ENCODE peak calls at places on chromosomes 12 and 14, in nine cellular contexts. One of them, this sample, is unnamed.

GRCh38 chr14:67680121-67680602 is 5.7 kb upstream of the VTI1B start:
- DNase-seq in lower lobe of right lung: no peak
- DNase-seq in kidney epithelial cell: no peak
- DNase-seq in kidney tubule cell: peak
- DNase-seq in MCF 10A: no peak
- DNase-seq in neural crest cell: no peak
- DNase-seq in KG1: no peak
- DNase-seq in Jurkat, Clone E6-1: no peak
- DNase-seq in LoVo: no peak
- DNase-seq in this sample: no peak

GRCh38 chr12:110689002-110689600 is at the start of gene HVCN1:
- DNase-seq in Jurkat, Clone E6-1: peak
- DNase-seq in neural crest cell: peak
- DNase-seq in kidney tubule cell: no peak
- DNase-seq in kidney epithelial cell: no peak
- DNase-seq in LoVo: no peak
- DNase-seq in KG1: no peak
- DNase-seq in lower lobe of right lung: peak
- DNase-seq in MCF 10A: no peak
- DNase-seq in this sample: no peak

GRCh38 chr12:14256555-14257169 is 108.8 kb upstream of the ATF7IP start:
- DNase-seq in Jurkat, Clone E6-1: peak
- DNase-seq in neural crest cell: peak
- DNase-seq in kidney epithelial cell: no peak
- DNase-seq in lower lobe of right lung: peak
- DNase-seq in LoVo: peak
- DNase-seq in KG1: peak
- DNase-seq in MCF 10A: peak
- DNase-seq in kidney tubule cell: peak
- DNase-seq in this sample: peak

GRCh38 chr12:53803703-53804102 is 51.9 kb upstream of the CISTR start:
- DNase-seq in LoVo: no peak
- DNase-seq in neural crest cell: no peak
- DNase-seq in kidney epithelial cell: no peak
- DNase-seq in lower lobe of right lung: no peak
- DNase-seq in Jurkat, Clone E6-1: no peak
- DNase-seq in kidney tubule cell: no peak
- DNase-seq in MCF 10A: no peak
- DNase-seq in KG1: no peak
- DNase-seq in this sample: no peak

GRCh38 chr12:91874086-91874865 is 271.4 kb downstream of the BTG1 start:
- DNase-seq in kidney tubule cell: no peak
- DNase-seq in kidney epithelial cell: no peak
- DNase-seq in KG1: no peak
- DNase-seq in LoVo: no peak
- DNase-seq in Jurkat, Clone E6-1: no peak
- DNase-seq in MCF 10A: no peak
- DNase-seq in neural crest cell: no peak
- DNase-seq in lower lobe of right lung: no peak
- DNase-seq in this sample: no peak

GRCh38 chr14:37974421-37974820 is 233.3 kb upstream of the SSTR1 start:
- DNase-seq in lower lobe of right lung: no peak
- DNase-seq in MCF 10A: no peak
- DNase-seq in kidney tubule cell: peak
- DNase-seq in LoVo: no peak
- DNase-seq in Jurkat, Clone E6-1: no peak
- DNase-seq in neural crest cell: no peak
- DNase-seq in KG1: no peak
- DNase-seq in kidney epithelial cell: no peak
- DNase-seq in this sample: no peak

GRCh38 chr12:124992874-124993567 is 424 bp upstream of the BRI3BP start:
- DNase-seq in kidney tubule cell: peak
- DNase-seq in MCF 10A: peak
- DNase-seq in LoVo: peak
- DNase-seq in Jurkat, Clone E6-1: peak
- DNase-seq in neural crest cell: peak
- DNase-seq in lower lobe of right lung: peak
- DNase-seq in KG1: peak
- DNase-seq in kidney epithelial cell: peak
- DNase-seq in this sample: peak

GRCh38 chr12:101414533-101415119 is 7.1 kb upstream of the ARL1 start:
- DNase-seq in kidney tubule cell: peak
- DNase-seq in MCF 10A: peak
- DNase-seq in kidney epithelial cell: no peak
- DNase-seq in Jurkat, Clone E6-1: peak
- DNase-seq in KG1: peak
- DNase-seq in lower lobe of right lung: no peak
- DNase-seq in LoVo: peak
- DNase-seq in neural crest cell: peak
- DNase-seq in this sample: peak

GRCh38 chr12:71710276-71711125 is 24.6 kb downstream of the TMEM19 start:
- DNase-seq in kidney tubule cell: peak
- DNase-seq in neural crest cell: no peak
- DNase-seq in MCF 10A: peak
- DNase-seq in kidney epithelial cell: peak
- DNase-seq in LoVo: peak
- DNase-seq in KG1: no peak
- DNase-seq in lower lobe of right lung: no peak
- DNase-seq in Jurkat, Clone E6-1: no peak
- DNase-seq in this sample: peak

GRCh38 chr12:122064034-122064777 is 14.3 kb upstream of the MLXIP start:
- DNase-seq in LoVo: peak
- DNase-seq in neural crest cell: peak
- DNase-seq in MCF 10A: peak
- DNase-seq in KG1: no peak
- DNase-seq in Jurkat, Clone E6-1: peak
- DNase-seq in lower lobe of right lung: peak
- DNase-seq in kidney tubule cell: peak
- DNase-seq in kidney epithelial cell: peak
- DNase-seq in this sample: peak

GRCh38 chr12:37547611-37548010 is 769.0 kb upstream of the ALG10B start:
- DNase-seq in MCF 10A: no peak
- DNase-seq in LoVo: no peak
- DNase-seq in lower lobe of right lung: no peak
- DNase-seq in Jurkat, Clone E6-1: no peak
- DNase-seq in KG1: no peak
- DNase-seq in kidney tubule cell: no peak
- DNase-seq in neural crest cell: no peak
- DNase-seq in kidney epithelial cell: no peak
- DNase-seq in this sample: no peak

GRCh38 chr14:36585100-36585499 is 2.7 kb upstream of the NKX2-8 start:
- DNase-seq in KG1: no peak
- DNase-seq in kidney tubule cell: no peak
- DNase-seq in Jurkat, Clone E6-1: no peak
- DNase-seq in LoVo: no peak
- DNase-seq in kidney epithelial cell: no peak
- DNase-seq in neural crest cell: no peak
- DNase-seq in MCF 10A: no peak
- DNase-seq in lower lobe of right lung: no peak
- DNase-seq in this sample: peak

GRCh38 chr14:59060841-59061240 is 127.6 kb upstream of the DAAM1 start:
- DNase-seq in LoVo: no peak
- DNase-seq in kidney epithelial cell: no peak
- DNase-seq in kidney tubule cell: peak
- DNase-seq in Jurkat, Clone E6-1: no peak
- DNase-seq in lower lobe of right lung: no peak
- DNase-seq in KG1: no peak
- DNase-seq in MCF 10A: no peak
- DNase-seq in neural crest cell: no peak
- DNase-seq in this sample: no peak

GRCh38 chr14:42424501-42424900 is 817.8 kb downstream of the LRFN5 start:
- DNase-seq in Jurkat, Clone E6-1: no peak
- DNase-seq in LoVo: no peak
- DNase-seq in KG1: no peak
- DNase-seq in kidney epithelial cell: no peak
- DNase-seq in lower lobe of right lung: no peak
- DNase-seq in kidney tubule cell: no peak
- DNase-seq in MCF 10A: no peak
- DNase-seq in neural crest cell: no peak
- DNase-seq in this sample: no peak

GRCh38 chr14:31420013-31420318 is 384 bp downstream of the HEATR5A start:
- DNase-seq in KG1: no peak
- DNase-seq in kidney tubule cell: peak
- DNase-seq in lower lobe of right lung: peak
- DNase-seq in kidney epithelial cell: no peak
- DNase-seq in MCF 10A: peak
- DNase-seq in Jurkat, Clone E6-1: no peak
- DNase-seq in neural crest cell: peak
- DNase-seq in LoVo: peak
- DNase-seq in this sample: peak

GRCh38 chr14:105058521-105059034 is 6.7 kb downstream of the GPR132 start:
- DNase-seq in neural crest cell: no peak
- DNase-seq in KG1: no peak
- DNase-seq in lower lobe of right lung: peak
- DNase-seq in kidney tubule cell: no peak
- DNase-seq in Jurkat, Clone E6-1: no peak
- DNase-seq in kidney epithelial cell: no peak
- DNase-seq in LoVo: no peak
- DNase-seq in MCF 10A: no peak
- DNase-seq in this sample: no peak

GRCh38 chr14:71348817-71349216 is 441.6 kb downstream of the PCNX1 start:
- DNase-seq in neural crest cell: no peak
- DNase-seq in LoVo: no peak
- DNase-seq in lower lobe of right lung: no peak
- DNase-seq in kidney epithelial cell: no peak
- DNase-seq in Jurkat, Clone E6-1: no peak
- DNase-seq in kidney tubule cell: no peak
- DNase-seq in MCF 10A: no peak
- DNase-seq in KG1: no peak
- DNase-seq in this sample: no peak

This sample was measured in HepG2.